ENCODE peak calls at places on chromosomes 5 and 9, in five cellular contexts. L is Caco-2, K is heart right ventricle, E is heart left ventricle, I is dorsolateral prefrontal cortex. F is an unnamed sample.

GRCh38 chr9:134216961-134217360 is 52.6 kb upstream of the RNU6ATAC start:
- DNase-seq in L (no peak), K (no peak), E (peak; percentile 4), I (no peak), F (no peak)

GRCh38 chr9:97855486-97855875 is 2.5 kb downstream of the FOXE1 start:
- DNase-seq in L (no peak), K (no peak), E (no peak), I (no peak), F (no peak)

GRCh38 chr5:138461343-138462125 is 3.7 kb upstream of the EGR1 start:
- DNase-seq in L (no peak), K (no peak), E (no peak), I (no peak), F (peak; percentile 91)

GRCh38 chr9:98995971-98996504 is 52.3 kb downstream of the COL15A1 start:
- DNase-seq in L (no peak), K (no peak), E (no peak), I (no peak), F (no peak)

GRCh38 chr5:131749138-131749537 is 47.7 kb downstream of the FNIP1 start:
- DNase-seq in L (no peak), K (no peak), E (no peak), I (no peak), F (peak; percentile 28)

GRCh38 chr9:108186996-108187395 is 668.8 kb downstream of the ACTL7B start:
- DNase-seq in L (no peak), K (peak; percentile 57), E (peak; percentile 78), I (no peak), F (peak; percentile 97)

GRCh38 chr5:168706655-168707069 is 127.5 kb upstream of the PANK3 start:
- DNase-seq in L (peak; percentile 68), K (no peak), E (no peak), I (no peak), F (peak; percentile 45)

GRCh38 chr5:1760656-1761452 is 38.8 kb downstream of the MRPL36 start:
- DNase-seq in L (peak; percentile 25), K (no peak), E (no peak), I (no peak), F (no peak)

GRCh38 chr9:72602629-72603028 is 81.2 kb downstream of the TMC1 start:
- DNase-seq in L (no peak), K (no peak), E (no peak), I (no peak), F (peak; percentile 68)

GRCh38 chr9:80885894-80886293 is 803.5 kb downstream of the TLE1 start:
- DNase-seq in L (no peak), K (no peak), E (peak; percentile 20), I (peak; percentile 25), F (peak; percentile 12)

GRCh38 chr9:133636902-133637301 is 739 bp downstream of the DBH start:
- DNase-seq in L (no peak), K (no peak), E (no peak), I (no peak), F (no peak)

GRCh38 chr9:137485343-137486140 is 26.4 kb upstream of the NSMF start:
- DNase-seq in L (no peak), K (no peak), E (no peak), I (no peak), F (no peak)

GRCh38 chr9:8750639-8751041 is 951.1 kb upstream of the DMAC1 start:
- DNase-seq in L (no peak), K (no peak), E (no peak), I (no peak), F (peak; percentile 45)

GRCh38 chr5:62473209-62473608 is 60.6 kb downstream of the IPO11 start:
- DNase-seq in L (no peak), K (no peak), E (no peak), I (no peak), F (no peak)

GRCh38 chr5:88190106-88190834 is 78.4 kb downstream of the TMEM161B start:
- DNase-seq in L (peak; percentile 29), K (no peak), E (no peak), I (no peak), F (peak; percentile 4)

GRCh38 chr5:135092476-135092875 is 58.4 kb upstream of the PITX1 start:
- DNase-seq in L (no peak), K (no peak), E (peak; percentile 3), I (no peak), F (no peak)

GRCh38 chr5:146301666-146302065 is 37.0 kb upstream of the POU4F3 start:
- DNase-seq in L (no peak), K (no peak), E (no peak), I (no peak), F (no peak)

GRCh38 chr9:106621299-106621920 is 241.6 kb upstream of the ZNF462 start:
- DNase-seq in L (no peak), K (no peak), E (no peak), I (no peak), F (no peak)

GRCh38 chr5:95861858-95862561 is 39.5 kb upstream of the GLRX start:
- DNase-seq in L (no peak), K (no peak), E (no peak), I (no peak), F (peak; percentile 59)

DNA sequence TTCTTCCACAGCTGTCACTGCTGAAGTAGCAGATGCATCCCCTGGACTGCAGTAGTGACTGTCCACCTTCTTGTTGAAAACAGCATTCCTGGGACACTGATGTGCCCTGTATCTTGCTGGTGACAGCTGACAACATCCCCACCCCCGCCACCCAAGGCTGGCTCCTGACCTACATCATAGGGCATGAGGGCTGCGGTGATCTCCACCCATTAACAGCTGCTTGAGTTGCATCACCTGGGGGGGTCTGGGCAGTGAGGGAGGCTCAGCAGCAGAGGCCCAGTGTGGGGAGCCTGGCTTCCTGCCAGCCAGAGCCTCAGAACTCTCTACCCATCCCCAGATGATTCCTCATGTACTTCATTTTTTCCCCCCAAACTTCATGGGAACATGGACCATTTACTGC is 4.1 kb downstream of the PRUNE2 start:
- DNase-seq in L (no peak), K (no peak), E (no peak), I (no peak), F (no peak)
- H3K4me3 ChIP-seq in L (no peak overlapping the region), K (no peak overlapping the region), E (no peak overlapping the region), I (peak overlapping the region; percentile 19), F (no peak overlapping the region)

DNA sequence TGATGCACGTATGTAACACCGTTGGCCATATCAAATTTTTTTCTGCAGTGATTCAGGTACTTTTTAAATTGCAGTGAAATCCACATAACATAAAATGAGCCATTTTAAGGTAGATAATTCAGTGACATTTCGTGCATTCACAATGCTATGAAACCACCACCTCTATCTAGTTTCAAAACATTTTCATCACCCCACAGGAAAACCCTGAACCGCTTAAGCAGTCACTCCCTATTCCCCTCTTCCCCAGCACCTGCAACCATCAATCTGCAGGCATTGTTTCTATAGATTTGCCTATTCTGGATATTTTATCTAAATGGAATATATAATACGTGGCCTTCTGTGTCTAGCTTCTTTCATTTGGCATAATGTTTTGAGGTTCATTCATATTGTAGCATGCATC is 79.2 kb downstream of the BOD1 start:
- DNase-seq in L (no peak), K (no peak), E (no peak), I (no peak), F (no peak)
- H3K4me3 ChIP-seq in L (no peak overlapping the region), K (no peak overlapping the region), E (no peak overlapping the region), I (no peak overlapping the region), F (no peak overlapping the region)

DNA sequence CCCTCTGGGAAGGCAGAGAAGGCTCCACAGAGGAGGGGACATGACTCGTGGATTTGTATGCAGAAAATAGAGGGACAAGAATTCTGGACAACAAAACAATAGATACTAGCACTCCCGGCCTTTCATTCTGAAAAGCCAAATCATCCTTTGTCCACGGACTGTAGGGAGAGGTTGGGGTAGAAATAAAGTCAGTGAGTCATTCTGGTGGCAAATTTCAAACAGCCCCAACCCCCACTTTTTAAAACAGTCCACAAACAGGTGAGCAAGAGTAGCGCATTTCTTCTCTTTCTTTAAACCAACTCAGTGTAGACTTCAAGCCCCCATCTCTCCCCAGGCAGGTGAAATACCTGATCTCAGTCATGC is 56.1 kb downstream of the PTPDC1 start:
- DNase-seq in L (no peak), K (no peak), E (no peak), I (no peak), F (no peak)
- H3K4me3 ChIP-seq in L (no peak overlapping the region), K (no peak overlapping the region), E (no peak overlapping the region), I (no peak overlapping the region), F (peak overlapping the region; percentile 20)

GRCh38 chr5:103066346-103066745 is 53.6 kb downstream of the GIN1 start:
- DNase-seq in L (no peak), K (no peak), E (no peak), I (no peak), F (no peak)
- H3K4me3 ChIP-seq in L (no peak overlapping the region), K (no peak overlapping the region), E (no peak overlapping the region), I (no peak overlapping the region), F (no peak overlapping the region)

DNA sequence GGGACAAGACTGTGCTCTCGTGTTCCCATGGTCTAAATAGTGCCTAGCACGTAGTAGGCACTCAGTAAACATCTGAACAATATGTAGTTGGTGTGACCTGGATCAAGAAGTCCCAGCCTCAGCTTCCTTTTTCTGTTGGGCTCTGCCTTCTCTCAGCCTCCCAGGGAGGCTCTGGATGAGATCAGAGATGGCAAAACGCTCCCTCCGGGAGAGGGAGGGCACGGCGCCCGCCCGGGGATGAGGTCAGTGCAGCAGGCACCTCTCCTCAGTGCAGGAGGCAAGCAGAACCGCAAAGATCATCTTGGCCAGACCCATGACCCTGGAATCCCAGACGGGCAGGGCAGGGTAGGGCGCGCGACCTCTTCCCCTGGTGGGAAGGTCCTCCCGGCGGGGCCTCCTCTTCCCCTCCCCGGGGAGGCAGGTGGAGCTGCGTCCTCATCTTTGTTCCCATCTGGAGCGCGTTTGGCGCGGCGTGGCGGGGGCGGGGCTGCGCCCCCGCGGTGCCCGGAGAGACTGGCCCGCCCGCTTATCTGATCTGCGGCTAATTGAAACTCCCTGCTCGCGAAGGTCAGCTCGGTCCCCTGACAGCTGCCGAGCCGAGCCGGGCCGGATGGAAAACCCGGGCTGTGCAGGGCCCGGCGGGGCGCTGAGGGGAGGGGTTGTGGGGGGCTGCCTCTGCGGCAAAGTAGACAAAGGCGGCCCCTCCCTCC is 60.9 kb downstream of the CXXC5 start:
- DNase-seq in L (peak; percentile 82), K (peak; percentile 73), E (peak; percentile 80), I (peak; percentile 62), F (peak; percentile 54)
- H3K4me3 ChIP-seq in L (peak overlapping the region; percentile 53), K (peak overlapping the region; percentile 48), E (peak overlapping the region; percentile 58), I (peak overlapping the region; percentile 73), F (no peak overlapping the region)

F was measured in fibroblast of the aortic adventitia.